ENCODE peak calls at places on chromosomes 12 and 14, in eight cellular contexts. C is stimulated activated CD8-positive, alpha-beta memory T cell treated with anti-CD3 and anti-CD28 coated beads, Interleukin-2, amount 100 ng/mL, for 1 hour; L is NCI-H2081; O is CD8-positive, alpha-beta T cell; M is GM23338; S is GM19239; Z is central memory CD4-positive, alpha-beta T cell; E is right cardiac atrium. K is an unnamed sample.

GRCh38 chr14:77580477-77580876 is 36.0 kb downstream of the SPTLC2 start:
- DNase-seq in C (no peak), L (no peak), O (no peak), M (no peak), S (no peak), Z (no peak), E (no peak), K (no peak)

GRCh38 chr12:108099778-108100177 is 29.3 kb upstream of the WSCD2 start:
- DNase-seq in C (no peak), L (no peak), O (no peak), M (no peak), S (no peak), Z (no peak), E (no peak), K (no peak)

GRCh38 chr12:113271853-113272561 is 50.7 kb downstream of the TPCN1 start:
- DNase-seq in C (no peak), L (no peak), O (no peak), M (peak), S (no peak), Z (no peak), E (peak), K (no peak)

GRCh38 chr12:104573-105081 is 38.1 kb downstream of the IQSEC3 start:
- DNase-seq in C (no peak), L (peak), O (peak), M (peak), S (no peak), Z (peak), E (no peak), K (no peak)

GRCh38 chr14:35438910-35439713 is 34.6 kb upstream of the NFKBIA start:
- DNase-seq in C (no peak), L (no peak), O (no peak), M (peak), S (no peak), Z (no peak), E (no peak), K (no peak)

GRCh38 chr12:121120323-121120722 is 12.4 kb upstream of the P2RX7 start:
- DNase-seq in C (no peak), L (no peak), O (no peak), M (no peak), S (no peak), Z (no peak), E (no peak), K (no peak)

GRCh38 chr12:31518680-31519227 is 72.2 kb downstream of the DENND5B start:
- DNase-seq in C (no peak), L (peak), O (no peak), M (peak), S (no peak), Z (no peak), E (no peak), K (no peak)

GRCh38 chr14:91493169-91493568 is 16.9 kb downstream of the PPP4R3A start:
- DNase-seq in C (no peak), L (no peak), O (no peak), M (no peak), S (no peak), Z (no peak), E (no peak), K (no peak)

GRCh38 chr12:89733579-89734201 is 25.1 kb upstream of the ATP2B1 start:
- DNase-seq in C (no peak), L (no peak), O (no peak), M (no peak), S (no peak), Z (peak), E (no peak), K (no peak)

GRCh38 chr12:49832836-49833421 is 4.7 kb upstream of the NCKAP5L start:
- DNase-seq in C (no peak), L (no peak), O (no peak), M (no peak), S (no peak), Z (no peak), E (no peak), K (no peak)

GRCh38 chr12:89968151-89968699 is 259.6 kb upstream of the ATP2B1 start:
- DNase-seq in C (no peak), L (no peak), O (no peak), M (no peak), S (no peak), Z (no peak), E (no peak), K (no peak)

GRCh38 chr12:96091833-96092232 is 56.4 kb upstream of the LTA4H start:
- DNase-seq in C (no peak), L (no peak), O (no peak), M (peak), S (no peak), Z (no peak), E (no peak), K (no peak)

GRCh38 chr12:108583971-108584370 is 13.9 kb downstream of the TMEM119 start:
- DNase-seq in C (no peak), L (no peak), O (no peak), M (no peak), S (no peak), Z (no peak), E (no peak), K (no peak)

GRCh38 chr12:102806592-102806991 is 110.5 kb downstream of the PAH start:
- DNase-seq in C (no peak), L (no peak), O (no peak), M (peak), S (no peak), Z (no peak), E (no peak), K (no peak)

GRCh38 chr12:41064411-41064810 is 123.7 kb upstream of the PDZRN4 start:
- DNase-seq in C (no peak), L (no peak), O (no peak), M (no peak), S (no peak), Z (no peak), E (no peak), K (no peak)

GRCh38 chr14:34098045-34098984 is 147.4 kb upstream of the EGLN3 start:
- DNase-seq in C (no peak), L (no peak), O (no peak), M (peak), S (no peak), Z (peak), E (peak), K (peak)

GRCh38 chr14:70858641-70859040 is 48.6 kb upstream of the PCNX1 start:
- DNase-seq in C (no peak), L (no peak), O (no peak), M (peak), S (no peak), Z (no peak), E (no peak), K (no peak)